ENCODE peak calls at places on chromosomes 4 and X, in six cellular contexts. S is endodermal cell, Y is aorta, J is testis, A is K562, V is pancreas. C is an unnamed sample. For H3K4me1, the result is how much of the 10 kb centered on the place peaks cover.

GRCh38 chrX:153471663-153472280 is 1.4 kb upstream of the HAUS7 start:
- DNase-seq in S (no peak), Y (no peak), J (no peak), A (no peak), V (no peak), C (no peak)

GRCh38 chrX:113586281-113586898 is 745.8 kb upstream of the AMOT start:
- DNase-seq in S (peak), Y (no peak), J (no peak), A (no peak), V (no peak), C (no peak)

GRCh38 chrX:32538554-32538953 is 672.8 kb downstream of the DMD start:
- DNase-seq in S (no peak), Y (no peak), J (no peak), A (no peak), V (no peak), C (no peak)

GRCh38 chr4:123632646-123633045 is 236.1 kb downstream of the SPRY1 start:
- DNase-seq in S (no peak), Y (no peak), J (no peak), A (no peak), V (no peak), C (no peak)

GRCh38 chr4:86043755-86044592 is 315.9 kb downstream of the MAPK10 start:
- DNase-seq in S (peak), Y (no peak), J (peak), A (peak), V (no peak), C (peak)

GRCh38 chr4:71553605-71554004 is 214.8 kb downstream of the SLC4A4 start:
- DNase-seq in S (no peak), Y (no peak), J (no peak), A (peak), V (no peak), C (no peak)

GRCh38 chr4:72286185-72286584 is 254.4 kb downstream of the NPFFR2 start:
- DNase-seq in S (no peak), Y (no peak), J (no peak), A (no peak), V (no peak), C (no peak)

GRCh38 chrX:7570432-7571009 is 272.4 kb upstream of the VCX start:
- DNase-seq in S (no peak), Y (no peak), J (no peak), A (no peak), V (no peak), C (no peak)

GRCh38 chr4:38681283-38682066 is 17.5 kb downstream of the KLF3 start:
- DNase-seq in S (peak), Y (no peak), J (no peak), A (no peak), V (no peak), C (no peak)
- H3K4me1 ChIP-seq in S (under half), Y (under half), J (under half), A (under half), V (under half), C (under half)

GRCh38 chrX:56813318-56813837 is 84.3 kb downstream of the NBDY start:
- DNase-seq in S (peak), Y (peak), J (no peak), A (peak), V (peak), C (no peak)
- H3K27ac ChIP-seq in S (no peak), Y (peak), J (no peak), A (peak), V (no peak), C (no peak)

GRCh38 chr4:163592207-163592606 is 97.7 kb downstream of the TMA16 start:
- DNase-seq in S (no peak), Y (no peak), J (no peak), A (no peak), V (no peak), C (no peak)

GRCh38 chr4:163587867-163588266 is 93.4 kb downstream of the TMA16 start:
- DNase-seq in S (peak), Y (no peak), J (no peak), A (peak), V (no peak), C (no peak)

GRCh38 chr4:163591614-163592020 is 97.1 kb downstream of the TMA16 start:
- DNase-seq in S (no peak), Y (no peak), J (no peak), A (no peak), V (no peak), C (no peak)

GRCh38 chr4:163590103-163590502 is 95.6 kb downstream of the TMA16 start:
- DNase-seq in S (no peak), Y (no peak), J (no peak), A (no peak), V (no peak), C (no peak)

DNA sequence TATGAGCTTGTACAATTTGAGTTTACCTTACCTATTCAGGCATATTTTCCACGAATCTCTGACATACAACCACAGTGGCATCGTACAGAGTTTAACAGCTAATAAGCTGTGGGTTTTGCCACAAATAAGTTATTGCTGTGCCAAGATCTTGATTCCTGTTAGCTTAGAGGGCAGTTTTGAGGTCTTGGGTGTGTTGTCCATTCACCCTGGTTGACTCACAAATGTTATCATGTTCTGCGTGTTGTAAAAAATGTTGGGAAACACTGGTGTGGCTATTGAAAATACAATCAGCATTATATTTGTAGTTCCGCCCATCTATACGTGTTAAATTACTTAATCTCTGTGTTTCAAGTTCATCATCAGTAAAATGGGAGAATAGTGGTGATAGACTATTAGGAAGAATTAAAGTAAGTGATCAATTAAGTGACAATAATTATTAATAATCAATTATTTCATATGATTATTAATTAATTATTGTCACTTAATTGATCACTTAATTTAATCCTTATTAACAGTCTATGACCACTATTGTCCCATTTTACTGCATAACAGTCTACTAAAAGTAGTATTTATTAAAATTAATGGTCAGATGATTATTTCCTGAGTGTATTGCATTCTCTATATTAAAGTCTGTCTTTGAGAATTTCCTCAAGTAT is 96.2 kb downstream of the TMA16 start:
- DNase-seq in S (no peak), Y (no peak), J (no peak), A (no peak), V (no peak), C (no peak)
- H3K4me1 ChIP-seq in S (under half), Y (under half), J (under half), A (under half), V (under half), C (under half)

GRCh38 chr4:98522603-98523395 is 135.6 kb downstream of the TSPAN5 start:
- DNase-seq in S (no peak), Y (no peak), J (no peak), A (no peak), V (no peak), C (no peak)
- H3K27ac ChIP-seq in S (peak), Y (no peak), J (peak), A (no peak), V (no peak), C (no peak)

GRCh38 chr4:82784615-82785247 is 13.9 kb downstream of the SCD5 start:
- DNase-seq in S (peak), Y (no peak), J (no peak), A (no peak), V (no peak), C (no peak)
- H3K4me1 ChIP-seq in S (under half), Y (under half), J (under half), A (under half), V (under half), C (under half)